ENCODE peak calls at places on chromosome 4, in eight cellular contexts. O, K, M, A, X, B, F and T are unnamed samples.
A peak's percentile ranks its signal among the peaks of the same experiment; 100 is the strongest.

GRCh38 chr4:121784975-121785374 is 16.1 kb upstream of the EXOSC9 start:
- DNase-seq in O (no peak), K (no peak), F (no peak), B (no peak), M (no peak), A (no peak), X (no peak), T (no peak)

GRCh38 chr4:54513231-54513630 is 144.5 kb upstream of the KIT start:
- DNase-seq in X (no peak), B (no peak), A (no peak), K (no peak), M (no peak), F (no peak), O (no peak), T (no peak)

GRCh38 chr4:1212546-1213335 is 36.2 kb downstream of the CTBP1 start:
- DNase-seq in F (no peak), X (no peak), K (peak; percentile 12), O (peak; percentile 38), M (no peak), B (no peak), A (no peak), T (no peak)

GRCh38 chr4:139099366-139099982 is 77.5 kb downstream of the ELF2 start:
- DNase-seq in A (peak; percentile 74), X (peak; percentile 56), M (peak; percentile 88), K (peak; percentile 75), O (peak; percentile 73), F (peak; percentile 66), B (peak; percentile 74), T (peak; percentile 37)

GRCh38 chr4:89939994-89940393 is 45.3 kb downstream of the MMRN1 start:
- DNase-seq in X (no peak), K (no peak), M (no peak), A (no peak), B (peak; percentile 48), O (no peak), F (no peak), T (no peak)

GRCh38 chr4:16897991-16898827 is at the start of gene LDB2:
- DNase-seq in O (peak; percentile 83), F (no peak), M (peak; percentile 84), A (peak; percentile 76), K (no peak), B (no peak), X (no peak), T (no peak)

GRCh38 chr4:105624530-105624929 is 72.1 kb downstream of the ARHGEF38 start:
- DNase-seq in X (no peak), K (no peak), O (no peak), F (no peak), A (no peak), B (no peak), M (no peak), T (no peak)

GRCh38 chr4:19259920-19260319 is 991.8 kb upstream of the SLIT2 start:
- DNase-seq in X (no peak), K (no peak), B (no peak), A (no peak), O (no peak), F (no peak), M (no peak), T (no peak)

GRCh38 chr4:7894098-7894676 is 45.5 kb downstream of the AFAP1 start:
- DNase-seq in M (no peak), K (no peak), F (no peak), A (no peak), X (no peak), O (no peak), B (peak; percentile 28), T (no peak)

GRCh38 chr4:123363729-123364128 is 32.9 kb upstream of the SPRY1 start:
- DNase-seq in B (no peak), F (no peak), A (no peak), M (no peak), K (no peak), X (no peak), O (no peak), T (peak; percentile 30)

GRCh38 chr4:165112258-165113156 is at the start of gene TMEM192:
- DNase-seq in M (peak; percentile 94), F (peak; percentile 92), K (peak; percentile 88), O (peak; percentile 97), X (peak; percentile 91), B (peak; percentile 96), A (peak; percentile 96), T (peak; percentile 93)

GRCh38 chr4:48360285-48360965 is 19.1 kb downstream of the SLAIN2 start:
- DNase-seq in F (no peak), O (no peak), B (no peak), X (no peak), A (no peak), K (no peak), M (no peak), T (no peak)

GRCh38 chr4:4659871-4660651 is 118.2 kb upstream of the STX18 start:
- DNase-seq in A (no peak), O (no peak), B (no peak), M (no peak), K (no peak), F (no peak), X (no peak), T (no peak)

GRCh38 chr4:128488055-128488705 is 200.6 kb upstream of the PGRMC2 start:
- DNase-seq in X (no peak), O (no peak), B (no peak), A (no peak), F (no peak), K (no peak), M (no peak), T (no peak)

GRCh38 chr4:5416637-5417036 is 291.7 kb downstream of the EVC2 start:
- DNase-seq in K (no peak), A (no peak), B (no peak), X (no peak), M (no peak), F (no peak), O (no peak), T (peak; percentile 49)

GRCh38 chr4:86594559-86595425 is 677 bp downstream of the PTPN13 start:
- DNase-seq in K (no peak), A (peak; percentile 70), B (peak; percentile 48), X (no peak), M (peak; percentile 78), F (no peak), O (peak; percentile 49), T (peak; percentile 41)

GRCh38 chr4:28443786-28444412 is 1583.3 kb downstream of the STIM2 start:
- DNase-seq in M (no peak), B (no peak), X (no peak), O (no peak), K (no peak), A (no peak), F (no peak), T (no peak)

GRCh38 chr4:28444886-28445496 is 1584.3 kb downstream of the STIM2 start:
- DNase-seq in F (no peak), B (no peak), X (no peak), O (no peak), K (no peak), M (no peak), A (no peak), T (no peak)

GRCh38 chr4:28449080-28449479 is 1588.4 kb downstream of the STIM2 start:
- DNase-seq in K (no peak), O (no peak), M (no peak), X (no peak), A (no peak), B (no peak), F (no peak), T (no peak)

GRCh38 chr4:28443371-28443770 is 1582.7 kb downstream of the STIM2 start:
- DNase-seq in K (no peak), O (no peak), F (no peak), B (no peak), A (no peak), M (no peak), X (no peak), T (no peak)
- H3K4me3 ChIP-seq in K (no peak overlapping the region), O (no peak overlapping the region), F (no peak overlapping the region), B (no peak overlapping the region), A (no peak overlapping the region), M (no peak overlapping the region), X (no peak overlapping the region), T (no peak overlapping the region)

DNA sequence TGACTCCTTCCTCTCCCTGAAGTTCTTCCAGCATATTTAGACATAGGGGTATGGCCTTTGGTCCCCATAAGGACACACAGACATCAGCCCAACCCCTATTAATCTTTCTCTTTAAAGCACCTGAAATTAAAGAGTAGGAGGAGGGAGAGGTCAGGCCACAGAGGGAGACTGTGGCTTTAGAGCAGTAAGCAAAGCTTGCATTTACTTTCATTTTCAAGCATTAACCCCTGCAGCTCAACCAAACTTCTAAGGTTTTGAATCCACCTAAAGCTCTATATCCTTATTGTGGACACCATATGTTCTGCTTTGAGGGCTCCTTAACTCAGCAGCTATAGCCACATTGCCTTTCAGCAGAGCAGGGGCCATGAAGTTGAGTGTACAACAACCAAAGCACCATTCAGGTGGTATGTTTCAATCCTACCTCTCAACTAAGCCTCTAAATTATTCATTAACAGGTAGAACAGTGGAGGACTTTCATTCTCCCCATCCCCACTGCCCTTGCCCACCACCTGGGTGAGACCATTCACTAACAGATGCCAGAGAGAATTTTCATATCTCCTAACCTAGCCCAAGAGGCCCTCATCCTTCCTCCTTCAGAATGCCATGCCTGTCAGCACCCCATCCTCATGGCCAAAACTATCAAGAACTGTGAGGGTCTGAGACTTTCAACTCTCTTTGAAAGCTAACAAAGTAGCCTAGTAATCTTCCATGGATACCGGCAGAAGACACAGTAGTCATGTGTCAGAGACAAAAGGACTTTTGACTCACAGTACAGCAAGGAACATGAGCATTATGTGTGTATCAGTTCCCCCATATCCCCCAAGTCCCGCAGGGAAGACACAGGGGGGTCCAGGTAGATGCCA is 20.8 kb downstream of the LIN54 start:
- DNase-seq in X (no peak), A (no peak), F (no peak), B (no peak), K (no peak), O (no peak), M (no peak), T (no peak)
- H3K4me3 ChIP-seq in X (no peak overlapping the region), A (no peak overlapping the region), F (peak overlapping the region; percentile 55), B (no peak overlapping the region), K (no peak overlapping the region), O (no peak overlapping the region), M (no peak overlapping the region), T (peak overlapping the region; percentile 28)

GRCh38 chr4:176548571-176548970 is 228.8 kb downstream of the SPCS3 start:
- DNase-seq in M (no peak), X (no peak), B (no peak), A (no peak), K (no peak), O (no peak), F (no peak), T (no peak)
- H3K4me3 ChIP-seq in M (no peak overlapping the region), X (no peak overlapping the region), B (no peak overlapping the region), A (no peak overlapping the region), K (no peak overlapping the region), O (no peak overlapping the region), F (no peak overlapping the region), T (no peak overlapping the region)

DNA sequence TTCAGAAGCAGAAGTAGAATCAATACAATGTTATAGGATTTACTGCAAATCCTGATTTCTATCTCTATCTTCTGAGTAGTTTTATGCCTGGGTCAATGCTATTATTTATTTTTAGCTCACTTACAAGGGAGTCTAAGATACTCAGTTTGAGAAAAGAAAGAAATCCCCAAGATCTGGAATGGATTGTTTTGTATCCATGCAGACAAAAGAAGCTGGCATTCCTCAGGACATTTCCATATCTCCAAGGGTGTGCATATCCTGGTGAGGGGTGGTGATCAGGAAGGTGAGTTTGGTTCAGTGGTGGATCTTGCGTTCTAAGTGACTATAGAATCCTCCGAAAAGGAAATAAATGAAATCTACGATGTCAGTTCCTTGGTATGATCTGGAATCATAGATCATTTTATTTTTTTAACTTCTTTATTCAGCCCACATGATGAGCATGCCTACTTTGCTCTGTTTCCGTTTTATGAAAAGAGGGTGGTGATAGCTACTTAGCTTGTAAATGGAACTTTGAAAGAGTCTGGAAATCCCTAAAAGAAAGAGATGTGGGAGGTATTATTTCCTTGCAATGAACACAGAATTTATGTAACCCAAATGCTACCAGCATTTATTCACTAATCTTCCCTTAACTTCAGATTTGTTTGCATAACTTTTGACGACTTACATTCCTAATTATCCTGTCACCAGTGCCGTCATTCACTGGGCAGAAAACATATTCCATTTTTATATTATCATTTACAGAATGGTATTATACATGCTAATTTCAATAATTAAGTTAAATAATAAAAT is 81.1 kb upstream of the RAPGEF2 start:
- DNase-seq in X (no peak), M (no peak), O (no peak), K (no peak), B (no peak), F (no peak), A (no peak), T (no peak)
- H3K4me3 ChIP-seq in X (no peak overlapping the region), M (no peak overlapping the region), O (no peak overlapping the region), K (no peak overlapping the region), B (no peak overlapping the region), F (no peak overlapping the region), A (no peak overlapping the region), T (no peak overlapping the region)